ENCODE peak calls at places on chromosomes 13 and 19, in nine cellular contexts. B is stimulated activated CD8-positive, alpha-beta memory T cell treated with anti-CD3 and anti-CD28 coated beads, Interleukin-4, amount 100 ng/mL, for 24 hours; L is A673; X is neuronal stem cell; U is NCI-H460; S is T1000; R is cardiac septum; Y is Daoy; A is Peyer's patch. D is an unnamed sample.
A peak's percentile ranks its signal among the peaks of the same experiment; 100 is the strongest.

GRCh38 chr13:51420681-51421476 is 32.0 kb downstream of the INTS6 start:
- DNase-seq in A (no peak), X (no peak), B (no peak), L (no peak), R (no peak), Y (no peak), S (no peak), U (no peak), D (no peak)

GRCh38 chr13:103100795-103101194 is 34.6 kb upstream of the SLC10A2 start:
- DNase-seq in U (no peak), A (no peak), Y (no peak), R (no peak), L (no peak), B (no peak), X (no peak), S (no peak), D (no peak)

GRCh38 chr13:74869846-74870245 is 612.1 kb downstream of the TBC1D4 start:
- DNase-seq in Y (no peak), X (no peak), U (no peak), L (no peak), B (no peak), R (no peak), S (no peak), A (no peak), D (no peak)

GRCh38 chr19:40705362-40705651 is 11.4 kb downstream of the COQ8B start:
- DNase-seq in A (no peak), Y (no peak), R (no peak), S (no peak), U (no peak), B (no peak), L (no peak), X (no peak), D (no peak)

GRCh38 chr13:31638577-31638976 is 100.7 kb upstream of the RXFP2 start:
- DNase-seq in Y (peak; percentile 56), X (no peak), U (no peak), L (peak; percentile 77), A (no peak), S (peak; percentile 5), B (no peak), R (no peak), D (no peak)

GRCh38 chr13:28820099-28821051 is at the start of gene MTUS2:
- DNase-seq in S (no peak), U (no peak), R (no peak), A (no peak), Y (peak; percentile 11), L (no peak), B (no peak), X (peak; percentile 6), D (peak; percentile 62)

GRCh38 chr19:14479985-14480694 is 5.0 kb upstream of the PTGER1 start:
- DNase-seq in X (peak; percentile 66), Y (peak; percentile 77), U (no peak), S (peak; percentile 66), A (peak; percentile 53), L (peak; percentile 74), B (peak; percentile 62), R (peak; percentile 84), D (peak; percentile 78)

GRCh38 chr13:87498681-87499080 is 172.5 kb upstream of the SLITRK5 start:
- DNase-seq in X (peak; percentile 35), R (no peak), S (no peak), Y (no peak), A (no peak), U (peak; percentile 29), L (peak; percentile 45), B (no peak), D (no peak)

GRCh38 chr13:61162636-61163035 is 253.0 kb downstream of the PCDH20 start:
- DNase-seq in X (no peak), A (no peak), B (no peak), L (no peak), Y (no peak), S (no peak), U (no peak), R (no peak), D (no peak)

GRCh38 chr19:29596885-29597525 is 9.1 kb upstream of the POP4 start:
- DNase-seq in Y (peak; percentile 64), X (peak; percentile 20), B (no peak), R (no peak), U (peak; percentile 16), S (no peak), L (peak; percentile 10), A (no peak), D (no peak)

GRCh38 chr13:31044658-31045620 is 112.5 kb downstream of the TEX26 start:
- DNase-seq in L (peak; percentile 49), A (no peak), B (no peak), U (no peak), X (no peak), Y (no peak), S (no peak), R (no peak), D (no peak)

D was measured in upper lobe of right lung.